ENCODE peak calls at places on chromosomes 4 and X, in eight cellular contexts. R is IMR-90, U is HFF-Myc, G is AG10803, N is endodermal cell, E is coronary artery, K is left ventricle myocardium inferior, D is AG04450. B is an unnamed sample.

GRCh38 chrX:15501506-15501905 is 899 bp downstream of the BMX start:
- DNase-seq in R (no peak), K (no peak), N (no peak), G (no peak), U (no peak), E (no peak), D (no peak), B (no peak)

GRCh38 chr4:141102367-141102766 is 30.9 kb downstream of the RNF150 start:
- DNase-seq in R (peak), E (no peak), G (peak), U (peak), D (no peak), N (no peak), K (no peak), B (peak)

GRCh38 chr4:5044341-5044740 is 6.9 kb upstream of the STK32B start:
- DNase-seq in R (no peak), E (peak), D (no peak), N (no peak), K (no peak), G (no peak), U (no peak), B (no peak)

GRCh38 chr4:54661156-54661555 is 3.4 kb downstream of the KIT start:
- DNase-seq in U (peak), E (no peak), N (no peak), R (peak), D (no peak), G (peak), K (no peak), B (peak)

GRCh38 chrX:84363674-84364073 is 138.6 kb downstream of the HDX start:
- DNase-seq in G (peak), E (no peak), R (no peak), K (no peak), U (no peak), N (no peak), D (no peak), B (peak)

GRCh38 chrX:18674788-18675735 is 3.2 kb upstream of the RS1 start:
- DNase-seq in E (peak), U (peak), R (peak), K (peak), N (peak), G (peak), D (peak), B (peak)

GRCh38 chrX:56733459-56734046 is 4.5 kb downstream of the NBDY start:
- DNase-seq in R (peak), G (peak), D (peak), E (no peak), U (no peak), N (peak), K (no peak), B (peak)

GRCh38 chrX:4314586-4314985 is 601.1 kb upstream of the PRKX start:
- DNase-seq in K (no peak), N (no peak), R (no peak), U (no peak), G (no peak), D (no peak), E (no peak), B (no peak)

GRCh38 chr4:24913099-24913445 is 230 bp upstream of the CCDC149 start:
- DNase-seq in R (no peak), E (no peak), G (no peak), K (no peak), N (no peak), D (no peak), U (no peak), B (no peak)

GRCh38 chr4:67879486-67879885 is 4.3 kb downstream of the TMPRSS11D start:
- DNase-seq in G (peak), D (no peak), K (no peak), R (peak), N (no peak), E (no peak), U (no peak), B (no peak)

GRCh38 chr4:91267543-91267942 is 1036.2 kb upstream of the GRID2 start:
- DNase-seq in G (no peak), E (no peak), N (no peak), R (no peak), U (no peak), K (no peak), D (no peak), B (no peak)

GRCh38 chr4:70583952-70584834 is 7.9 kb upstream of the AMBN start:
- DNase-seq in K (no peak), N (no peak), U (no peak), R (no peak), D (no peak), G (no peak), E (no peak), B (no peak)

GRCh38 chr4:85938062-85938461 is 421.8 kb downstream of the MAPK10 start:
- DNase-seq in N (no peak), E (no peak), U (no peak), D (no peak), K (no peak), R (no peak), G (no peak), B (no peak)

GRCh38 chr4:120007171-120007894 is 59.3 kb downstream of the MAD2L1 start:
- DNase-seq in E (no peak), K (no peak), G (peak), U (peak), N (no peak), D (peak), R (peak), B (peak)

GRCh38 chr4:129966175-129966574 is 870.2 kb downstream of the C4orf33 start:
- DNase-seq in U (no peak), D (no peak), K (no peak), N (no peak), G (no peak), R (no peak), E (no peak), B (no peak)

GRCh38 chrX:11190745-11191510 is 79.8 kb downstream of the HCCS start:
- DNase-seq in N (no peak), U (no peak), R (no peak), G (no peak), E (no peak), D (no peak), K (no peak), B (no peak)

GRCh38 chrX:155611302-155611701 is 1.4 kb downstream of the TMLHE start:
- DNase-seq in G (no peak), E (no peak), R (no peak), D (no peak), N (no peak), U (no peak), K (no peak), B (no peak)

GRCh38 chrX:124497386-124497785 is 151.0 kb downstream of the SH2D1A start:
- DNase-seq in K (no peak), D (no peak), R (no peak), G (no peak), U (no peak), N (no peak), E (no peak), B (peak)

GRCh38 chr4:106486533-106486932 is 118.0 kb upstream of the GIMD1 start:
- DNase-seq in K (no peak), G (no peak), U (no peak), E (no peak), R (no peak), N (no peak), D (no peak), B (no peak)

GRCh38 chr4:16492872-16493271 is 266.6 kb upstream of the TAPT1 start:
- DNase-seq in R (no peak), G (no peak), N (peak), D (no peak), E (no peak), U (no peak), K (no peak), B (no peak)

GRCh38 chrX:34377645-34378044 is 245.5 kb upstream of the FAM47A start:
- DNase-seq in U (no peak), N (peak), K (no peak), R (no peak), E (no peak), D (no peak), G (no peak), B (no peak)

GRCh38 chrX:8627796-8628195 is 104.1 kb downstream of the ANOS1 start:
- DNase-seq in K (no peak), R (no peak), N (no peak), E (no peak), G (no peak), D (no peak), U (no peak), B (no peak)

GRCh38 chr4:173413043-173413442 is 14.1 kb upstream of the SCRG1 start:
- DNase-seq in G (peak), R (peak), U (peak), K (no peak), D (no peak), E (no peak), N (no peak), B (peak)

GRCh38 chr4:183747931-183748664 is 89.0 kb downstream of the TRAPPC11 start:
- DNase-seq in K (no peak), R (peak), N (no peak), U (no peak), E (no peak), D (no peak), G (peak), B (no peak)

GRCh38 chr4:183747380-183747779 is 88.3 kb downstream of the TRAPPC11 start:
- DNase-seq in D (no peak), N (no peak), K (no peak), E (no peak), G (no peak), R (no peak), U (no peak), B (no peak)

GRCh38 chr4:183751081-183751480 is 92.0 kb downstream of the TRAPPC11 start:
- DNase-seq in G (no peak), U (no peak), K (no peak), N (no peak), E (no peak), R (no peak), D (no peak), B (no peak)

DNA sequence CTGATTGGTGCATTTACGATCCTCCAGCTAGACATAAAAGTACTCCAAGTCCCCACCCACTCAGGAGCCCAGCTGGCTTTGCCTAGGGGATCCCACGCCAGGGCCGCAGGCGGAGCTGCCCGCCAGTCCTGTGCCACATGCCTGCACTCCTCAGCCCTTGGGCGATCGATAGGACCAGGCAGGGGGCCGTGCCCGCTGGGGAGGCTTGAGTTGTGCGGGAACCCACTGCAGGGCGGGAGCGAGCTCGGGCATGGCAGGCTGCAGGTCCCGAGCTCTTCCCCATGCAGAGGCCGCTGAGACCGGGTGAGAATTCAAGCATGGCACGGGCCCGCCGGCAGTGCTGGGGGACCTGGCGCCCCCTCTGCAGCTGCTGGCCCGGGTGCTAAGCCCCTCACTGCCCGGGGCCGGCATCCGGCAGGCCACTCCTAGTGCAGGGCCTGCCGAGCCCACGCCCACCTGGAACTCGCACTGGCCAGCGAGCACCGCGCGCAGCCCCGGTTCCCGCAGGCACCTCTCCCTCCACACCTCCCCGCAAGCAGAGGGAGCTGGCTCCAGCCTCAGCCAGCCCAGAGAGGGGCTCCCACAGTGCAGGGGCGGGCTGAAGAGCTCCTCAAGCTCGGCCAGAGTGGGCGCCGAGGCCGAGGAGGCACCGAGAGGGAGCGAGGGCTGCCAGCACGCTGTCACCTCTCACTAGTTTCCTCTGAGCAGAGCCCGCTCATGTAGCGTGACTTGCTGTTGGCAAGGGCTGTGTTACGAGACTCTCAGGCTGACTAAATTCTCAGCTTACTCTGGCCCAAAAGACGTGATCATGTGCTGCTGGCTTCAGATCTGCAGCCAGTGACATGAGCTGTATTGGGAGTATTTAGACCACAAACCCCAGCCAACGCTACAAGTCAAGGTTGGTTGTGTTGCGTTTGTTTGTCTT is 87.5 kb downstream of the TRAPPC11 start:
- DNase-seq in U (no peak), K (no peak), D (no peak), R (peak), G (no peak), N (peak), E (no peak), B (peak)
- H3K4me3 ChIP-seq in U (no peak), K (no peak), D (no peak), R (no peak), G (no peak), N (no peak), E (no peak), B (no peak)

GRCh38 chr4:185312699-185313098 is 83.0 kb downstream of the LRP2BP start:
- DNase-seq in K (no peak), N (no peak), R (peak), D (no peak), U (no peak), G (no peak), E (no peak), B (no peak)

GRCh38 chr4:185318679-185319078 is 77.0 kb downstream of the LRP2BP start:
- DNase-seq in D (no peak), N (peak), R (no peak), U (no peak), K (no peak), G (no peak), E (no peak), B (no peak)

GRCh38 chr4:185322805-185323204 is 72.9 kb downstream of the LRP2BP start:
- DNase-seq in K (no peak), G (no peak), R (no peak), N (no peak), E (no peak), D (no peak), U (no peak), B (no peak)

GRCh38 chr4:185317880-185318279 is 77.8 kb downstream of the LRP2BP start:
- DNase-seq in E (no peak), U (no peak), D (no peak), N (no peak), R (no peak), G (no peak), K (no peak), B (no peak)
- TF ChIP-seq CTCF in E (no peak), U (no peak), D (no peak), N (peak), R (no peak), G (no peak), K (no peak), B (peak)

DNA sequence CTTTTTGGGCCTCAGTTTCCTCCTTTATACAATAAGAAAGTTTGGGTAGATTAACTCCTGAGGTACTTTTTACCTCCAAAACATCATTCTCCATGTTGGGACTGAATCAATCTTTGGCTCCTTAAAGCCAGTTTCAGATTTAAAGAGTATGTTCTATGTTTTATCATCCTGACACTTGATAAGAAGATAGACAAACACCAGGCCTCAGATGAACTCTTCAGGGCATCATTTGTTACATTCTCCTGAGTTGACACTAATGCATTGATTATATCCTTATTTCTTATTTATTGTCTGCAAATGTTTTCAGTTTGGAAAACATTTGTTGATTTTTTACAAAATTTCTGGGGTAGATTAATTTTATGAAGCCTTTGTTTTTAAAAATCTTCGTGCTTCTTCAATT is 102.7 kb upstream of the CCSER1 start:
- DNase-seq in G (no peak), R (no peak), K (no peak), N (no peak), D (no peak), U (no peak), E (no peak), B (no peak)
- H3K4me3 ChIP-seq in G (no peak), R (no peak), K (no peak), N (no peak), D (no peak), U (no peak), E (no peak), B (no peak)

DNA sequence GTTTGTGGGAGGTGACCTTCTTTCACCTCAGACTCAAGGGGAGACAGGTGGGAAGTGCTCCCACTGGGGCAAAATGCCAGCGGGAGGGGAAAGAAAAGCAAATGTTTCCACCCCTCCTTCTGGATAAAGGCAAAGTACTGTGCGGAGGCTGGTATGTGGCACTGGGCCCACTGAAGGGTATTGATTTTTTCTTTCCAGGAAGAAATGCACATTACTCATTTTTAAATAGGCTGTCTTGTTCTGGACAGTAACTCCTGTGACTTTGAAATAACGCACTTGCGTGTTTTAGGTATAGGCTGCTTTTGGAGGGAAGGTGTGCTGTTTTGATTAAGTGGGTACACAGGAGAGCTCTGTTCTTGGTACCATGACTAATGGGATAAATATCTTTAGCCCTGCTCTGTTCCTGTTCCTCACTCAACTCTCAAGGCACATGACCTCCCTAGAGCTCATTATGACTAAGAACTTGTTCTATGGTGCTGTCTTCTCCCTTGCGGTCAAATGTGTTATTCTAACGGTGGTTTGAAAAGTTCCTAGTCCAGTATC is 40.7 kb upstream of the MBTPS2 start:
- DNase-seq in G (no peak), U (no peak), N (no peak), D (peak), K (no peak), R (peak), E (no peak), B (peak)
- TF ChIP-seq CTCF in G (no peak), U (no peak), N (no peak), D (no peak), K (no peak), R (no peak), E (no peak), B (no peak)

DNA sequence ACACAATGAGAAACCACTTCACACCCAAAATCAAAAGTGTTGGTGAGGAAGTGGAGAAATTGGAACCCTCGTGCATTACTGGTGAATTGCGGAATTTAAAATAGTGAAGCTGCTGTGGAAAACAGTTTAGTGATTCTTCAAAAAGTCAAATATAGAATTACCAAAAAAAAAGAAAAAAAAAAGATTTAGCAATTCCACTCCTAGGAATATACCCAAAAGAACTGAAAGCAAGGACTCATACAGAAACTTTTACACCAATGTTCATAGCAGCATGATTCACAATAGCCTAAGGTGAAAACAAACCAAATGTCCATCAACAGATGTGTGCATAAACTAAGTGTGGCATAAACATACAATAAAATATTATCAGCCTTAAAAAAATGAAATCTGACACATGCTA is 364.3 kb upstream of the FAM241A start:
- DNase-seq in G (no peak), D (no peak), N (no peak), U (no peak), K (no peak), E (no peak), R (no peak), B (no peak)
- H3K4me3 ChIP-seq in G (no peak), D (no peak), N (no peak), U (no peak), K (no peak), E (no peak), R (no peak), B (no peak)

GRCh38 chrX:153380691-153381090 is 20.5 kb downstream of the PNMA6E start:
- DNase-seq in D (no peak), U (no peak), G (no peak), N (no peak), K (no peak), R (no peak), E (peak), B (no peak)

GRCh38 chrX:153382563-153383482 is 18.3 kb downstream of the PNMA6E start:
- DNase-seq in U (no peak), E (no peak), R (no peak), N (no peak), G (no peak), D (no peak), K (no peak), B (no peak)

GRCh38 chrX:153379971-153380581 is 21.1 kb downstream of the PNMA6E start:
- DNase-seq in G (no peak), U (no peak), R (no peak), N (no peak), D (no peak), K (no peak), E (peak), B (no peak)

GRCh38 chrX:153379508-153379907 is 21.6 kb downstream of the PNMA6E start:
- DNase-seq in G (no peak), U (no peak), E (peak), D (no peak), R (no peak), K (no peak), N (no peak), B (no peak)

GRCh38 chrX:153381684-153382532 is 19.2 kb downstream of the PNMA6E start:
- DNase-seq in K (no peak), U (peak), R (peak), G (peak), N (peak), D (peak), E (peak), B (peak)
- TF ChIP-seq CTCF in K (no peak), U (no peak), R (peak), G (peak), N (no peak), D (peak), E (no peak), B (peak)

GRCh38 chr4:105466580-105466979 is 7.3 kb downstream of the PPA2 start:
- DNase-seq in N (no peak), U (no peak), K (no peak), R (no peak), E (no peak), D (no peak), G (no peak), B (no peak)

GRCh38 chr4:105472871-105473339 is 957 bp downstream of the PPA2 start:
- DNase-seq in R (no peak), G (peak), E (no peak), K (no peak), U (peak), D (no peak), N (no peak), B (no peak)

GRCh38 chr4:105474110-105474518 is 252 bp upstream of the PPA2 start:
- DNase-seq in D (peak), N (no peak), R (peak), G (peak), K (peak), E (peak), U (peak), B (peak)

GRCh38 chr4:105473340-105474109 is at the start of gene PPA2:
- DNase-seq in N (peak), R (peak), E (peak), U (peak), D (peak), K (peak), G (peak), B (peak)

DNA sequence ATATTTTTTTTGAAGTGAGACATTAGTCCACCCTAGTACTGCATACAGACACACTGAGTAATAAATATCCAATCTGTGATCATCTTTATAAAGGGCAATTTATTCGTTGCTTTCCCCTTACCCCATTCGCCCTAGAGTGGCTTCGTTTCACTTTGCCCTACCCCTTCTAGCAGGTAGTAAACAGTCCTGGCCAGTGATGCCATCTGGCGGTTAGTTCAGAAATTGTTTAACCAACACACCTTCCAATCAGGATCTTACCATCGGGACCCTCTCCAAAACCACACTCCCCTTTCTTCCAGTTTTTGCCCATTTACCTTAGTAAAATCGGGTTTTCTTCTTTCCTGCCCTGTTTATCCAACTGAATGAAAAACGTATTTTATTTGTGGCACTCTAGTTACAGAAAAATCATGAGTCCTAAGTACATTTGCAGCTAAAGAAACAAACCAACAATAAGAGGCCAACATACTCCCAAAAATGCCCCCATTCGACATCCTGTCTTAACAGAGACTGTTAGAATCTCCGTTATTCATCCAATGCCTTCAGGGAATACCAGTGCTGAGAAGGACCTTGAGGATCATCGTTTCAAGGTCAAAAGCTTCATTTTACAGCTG is 2.2 kb downstream of the PPA2 start:
- DNase-seq in D (peak), R (peak), U (peak), K (peak), G (peak), E (no peak), N (peak), B (peak)
- H3K4me3 ChIP-seq in D (peak), R (no peak), U (peak), K (peak), G (peak), E (peak), N (peak), B (peak)